ENCODE peak calls at places on chromosome 21, in eight cellular contexts. A is Right ventricle myocardium superior; R is HT-29; N is activated T-cell treated with anti-CD3 and anti-CD28 coated beads, Interleukin-2, amount 50 U/mL, for 72 hours; O is myocyte; W is EL; Y is IMR-90; K is HEK293T. E is an unnamed sample.
A peak's percentile ranks its signal among the peaks of the same experiment; 100 is the strongest.

GRCh38 chr21:45987121-45987711 is 5.6 kb downstream of the COL6A1 start:
- DNase-seq in K (no peak), N (no peak), W (no peak), R (no peak), Y (no peak), O (no peak), A (peak; percentile 33), E (no peak)

GRCh38 chr21:38806153-38806941 is 618 bp downstream of the ETS2 start:
- DNase-seq in A (peak; percentile 66), W (peak; percentile 25), O (peak; percentile 29), N (peak; percentile 47), R (peak; percentile 35), Y (no peak), K (no peak), E (peak; percentile 40)

GRCh38 chr21:41846033-41846317 is 33.2 kb downstream of the PRDM15 start:
- DNase-seq in O (no peak), N (no peak), Y (no peak), A (no peak), K (no peak), R (no peak), W (no peak), E (no peak)

GRCh38 chr21:41664881-41665765 is 101.7 kb downstream of the RIPK4 start:
- DNase-seq in A (no peak), K (no peak), O (peak; percentile 77), N (no peak), R (peak; percentile 26), Y (peak; percentile 67), W (peak; percentile 71), E (peak; percentile 34)

GRCh38 chr21:46104104-46104503 is 6.2 kb downstream of the COL6A2 start:
- DNase-seq in A (no peak), R (no peak), Y (no peak), W (no peak), N (no peak), K (no peak), O (no peak), E (no peak)

GRCh38 chr21:36297938-36298572 is 21.9 kb upstream of the MORC3 start:
- DNase-seq in R (peak; percentile 78), Y (peak; percentile 15), K (no peak), W (peak; percentile 10), A (no peak), O (peak; percentile 40), N (peak; percentile 75), E (no peak)

GRCh38 chr21:37800496-37801061 is 115.7 kb downstream of the KCNJ6 start:
- DNase-seq in K (no peak), R (no peak), N (no peak), O (peak; percentile 22), W (no peak), A (no peak), Y (peak; percentile 25), E (no peak)

GRCh38 chr21:36584980-36585940 is 105.3 kb upstream of the CLDN14 start:
- DNase-seq in A (no peak), N (peak; percentile 3), O (no peak), Y (no peak), K (no peak), R (no peak), W (no peak), E (no peak)

GRCh38 chr21:41897047-41897669 is 18.0 kb upstream of the PRDM15 start:
- DNase-seq in R (no peak), O (no peak), K (no peak), W (no peak), N (no peak), A (no peak), Y (no peak), E (no peak)

GRCh38 chr21:17585875-17586450 is 26.7 kb downstream of the BTG3 start:
- DNase-seq in Y (peak; percentile 62), K (peak; percentile 26), W (peak; percentile 53), R (peak; percentile 67), A (no peak), O (peak; percentile 49), N (peak; percentile 4), E (peak; percentile 69)

GRCh38 chr21:43812139-43812821 is 22.9 kb downstream of the RRP1 start:
- DNase-seq in W (no peak), K (no peak), O (no peak), N (no peak), A (peak; percentile 67), Y (no peak), R (no peak), E (no peak)

GRCh38 chr21:37193676-37194075 is 73.5 kb downstream of the VPS26C start:
- DNase-seq in A (no peak), O (no peak), K (no peak), Y (no peak), W (no peak), R (no peak), N (no peak), E (no peak)